ENCODE peak calls at places on chromosomes 6 and 20, in ten cellular contexts. Q, P, I, W, A, E, D, O, K and S are unnamed samples.

GRCh38 chr6:140850438-140850837 is 1282.3 kb upstream of the GJE1 start:
- DNase-seq in Q (no peak), P (no peak), I (no peak), W (no peak), A (no peak), E (peak), D (no peak), O (no peak), K (no peak), S (no peak)

GRCh38 chr6:157570104-157570503 is 189.1 kb downstream of the ZDHHC14 start:
- DNase-seq in Q (no peak), P (no peak), I (no peak), W (no peak), A (no peak), E (no peak), D (no peak), O (no peak), K (no peak), S (no peak)

GRCh38 chr6:39084506-39084905 is 30.5 kb downstream of the SAYSD1 start:
- DNase-seq in Q (peak), P (no peak), I (no peak), W (no peak), A (no peak), E (no peak), D (no peak), O (no peak), K (no peak), S (no peak)

GRCh38 chr20:41984031-41984430 is 365.9 kb upstream of the CHD6 start:
- DNase-seq in Q (no peak), P (no peak), I (peak), W (no peak), A (no peak), E (no peak), D (no peak), O (no peak), K (no peak), S (no peak)

GRCh38 chr6:122789862-122790739 is 1.0 kb downstream of the SMPDL3A start:
- DNase-seq in Q (no peak), P (peak), I (peak), W (no peak), A (peak), E (no peak), D (no peak), O (no peak), K (peak), S (peak)

GRCh38 chr20:12936524-12936923 is 72.2 kb upstream of the SPTLC3 start:
- DNase-seq in Q (no peak), P (no peak), I (no peak), W (no peak), A (no peak), E (no peak), D (no peak), O (no peak), K (no peak), S (no peak)

GRCh38 chr6:154080434-154081189 is 41.6 kb downstream of the OPRM1 start:
- DNase-seq in Q (no peak), P (no peak), I (no peak), W (no peak), A (no peak), E (no peak), D (no peak), O (no peak), K (no peak), S (no peak)

GRCh38 chr20:56631318-56631989 is 2.3 kb downstream of the TFAP2C start:
- DNase-seq in Q (no peak), P (no peak), I (no peak), W (no peak), A (no peak), E (no peak), D (no peak), O (no peak), K (peak), S (no peak)

GRCh38 chr20:57391439-57392129 is 388 bp downstream of the RBM38 start:
- DNase-seq in Q (peak), P (no peak), I (peak), W (no peak), A (no peak), E (no peak), D (no peak), O (no peak), K (peak), S (no peak)

GRCh38 chr6:12516070-12516469 is 200.5 kb upstream of the PHACTR1 start:
- DNase-seq in Q (no peak), P (no peak), I (peak), W (no peak), A (no peak), E (no peak), D (no peak), O (no peak), K (no peak), S (no peak)

GRCh38 chr6:47343631-47344421 is 34.1 kb upstream of the TNFRSF21 start:
- DNase-seq in Q (peak), P (no peak), I (no peak), W (no peak), A (no peak), E (no peak), D (no peak), O (no peak), K (no peak), S (no peak)

GRCh38 chr20:2538931-2539330 is 2.6 kb downstream of the TMC2 start:
- DNase-seq in Q (no peak), P (no peak), I (no peak), W (no peak), A (no peak), E (no peak), D (no peak), O (no peak), K (no peak), S (no peak)

GRCh38 chr6:146785001-146785585 is 186.3 kb downstream of the ADGB start:
- DNase-seq in Q (peak), P (peak), I (peak), W (no peak), A (no peak), E (peak), D (no peak), O (peak), K (peak), S (no peak)

GRCh38 chr6:47004458-47004857 is 37.7 kb downstream of the ADGRF1 start:
- DNase-seq in Q (no peak), P (no peak), I (no peak), W (no peak), A (no peak), E (no peak), D (no peak), O (no peak), K (no peak), S (no peak)

GRCh38 chr6:107290491-107290890 is 168.9 kb downstream of the PDSS2 start:
- DNase-seq in Q (no peak), P (no peak), I (no peak), W (no peak), A (no peak), E (no peak), D (no peak), O (no peak), K (no peak), S (no peak)

GRCh38 chr6:26141378-26141901 is 54.2 kb downstream of the HFE start:
- DNase-seq in Q (no peak), P (no peak), I (no peak), W (no peak), A (no peak), E (no peak), D (no peak), O (no peak), K (no peak), S (no peak)

GRCh38 chr6:63897952-63898351 is 262.4 kb downstream of the PHF3 start:
- DNase-seq in Q (no peak), P (no peak), I (no peak), W (no peak), A (peak), E (peak), D (no peak), O (no peak), K (no peak), S (no peak)

GRCh38 chr20:57501461-57502330 is 23.2 kb downstream of the CTCFL start:
- DNase-seq in Q (no peak), P (no peak), I (peak), W (no peak), A (no peak), E (no peak), D (no peak), O (peak), K (no peak), S (no peak)

GRCh38 chr6:75296811-75297779 is 12.5 kb upstream of the TMEM30A start:
- DNase-seq in Q (peak), P (no peak), I (peak), W (no peak), A (no peak), E (peak), D (no peak), O (no peak), K (no peak), S (no peak)

GRCh38 chr6:74091133-74091793 is 395.3 kb downstream of the CD109 start:
- DNase-seq in Q (peak), P (peak), I (peak), W (no peak), A (no peak), E (peak), D (no peak), O (no peak), K (peak), S (peak)

GRCh38 chr6:3328796-3329195 is 70.0 kb downstream of the PSMG4 start:
- DNase-seq in Q (no peak), P (no peak), I (no peak), W (no peak), A (peak), E (no peak), D (no peak), O (no peak), K (no peak), S (no peak)

GRCh38 chr6:102680413-102680812 is 1286.9 kb downstream of the GRIK2 start:
- DNase-seq in Q (no peak), P (no peak), I (no peak), W (no peak), A (no peak), E (no peak), D (no peak), O (no peak), K (no peak), S (no peak)

GRCh38 chr6:137978252-137978896 is 111.3 kb downstream of the TNFAIP3 start:
- DNase-seq in Q (no peak), P (no peak), I (peak), W (no peak), A (no peak), E (no peak), D (no peak), O (no peak), K (no peak), S (no peak)

GRCh38 chr6:4188801-4189200 is 53.4 kb upstream of the ECI2 start:
- DNase-seq in Q (no peak), P (no peak), I (no peak), W (no peak), A (no peak), E (no peak), D (no peak), O (no peak), K (no peak), S (no peak)

GRCh38 chr6:21137708-21138358 is 455.7 kb upstream of the SOX4 start:
- DNase-seq in Q (no peak), P (no peak), I (no peak), W (no peak), A (no peak), E (peak), D (no peak), O (no peak), K (no peak), S (no peak)

GRCh38 chr6:76770166-76770565 is 693.1 kb downstream of the HTR1B start:
- DNase-seq in Q (no peak), P (no peak), I (no peak), W (no peak), A (no peak), E (no peak), D (no peak), O (no peak), K (no peak), S (no peak)

GRCh38 chr6:135853986-135854385 is 2.5 kb downstream of the PDE7B start:
- DNase-seq in Q (no peak), P (no peak), I (no peak), W (no peak), A (no peak), E (no peak), D (no peak), O (no peak), K (no peak), S (no peak)

GRCh38 chr20:25987073-25987927 is 290.6 kb upstream of the ZNF337 start:
- DNase-seq in Q (peak), P (peak), I (peak), W (no peak), A (peak), E (no peak), D (peak), O (no peak), K (no peak), S (no peak)

GRCh38 chr20:39660965-39661364 is 698.8 kb downstream of the DHX35 start:
- DNase-seq in Q (no peak), P (peak), I (no peak), W (no peak), A (no peak), E (no peak), D (no peak), O (no peak), K (no peak), S (no peak)

GRCh38 chr20:38001173-38001875 is 31.9 kb downstream of the TTI1 start:
- DNase-seq in Q (no peak), P (no peak), I (no peak), W (no peak), A (no peak), E (peak), D (no peak), O (peak), K (no peak), S (no peak)

GRCh38 chr6:33595001-33595846 is 15.1 kb upstream of the BAK1 start:
- DNase-seq in Q (no peak), P (peak), I (no peak), W (no peak), A (no peak), E (no peak), D (no peak), O (no peak), K (no peak), S (no peak)

GRCh38 chr6:156390621-156391378 is 386.4 kb upstream of the ARID1B start:
- DNase-seq in Q (no peak), P (no peak), I (no peak), W (no peak), A (no peak), E (no peak), D (no peak), O (no peak), K (no peak), S (no peak)